ENCODE peak calls at places on chromosomes 2 and 18, in ten cellular contexts. I, Y, C, P, R, A, M, K, W and S are unnamed samples.

GRCh38 chr18:4284528-4284927 is 170.6 kb downstream of the DLGAP1 start:
- DNase-seq in I (no peak), Y (no peak), C (no peak), P (no peak), R (no peak), A (no peak), M (no peak), K (no peak), W (no peak), S (no peak)

GRCh38 chr2:131535526-131535925 is 7.8 kb downstream of the CCDC74A start:
- DNase-seq in I (no peak), Y (no peak), C (no peak), P (peak; percentile 54), R (no peak), A (no peak), M (no peak), K (no peak), W (peak; percentile 38), S (no peak)

GRCh38 chr2:201980389-201980821 is 53.2 kb upstream of the FZD7 start:
- DNase-seq in I (no peak), Y (no peak), C (no peak), P (no peak), R (no peak), A (no peak), M (no peak), K (no peak), W (no peak), S (no peak)

GRCh38 chr2:177812713-177813396 is 259.7 kb downstream of the PDE11A start:
- DNase-seq in I (no peak), Y (no peak), C (no peak), P (no peak), R (no peak), A (no peak), M (no peak), K (no peak), W (no peak), S (no peak)

GRCh38 chr2:201440182-201440581 is 11.1 kb downstream of the TRAK2 start:
- DNase-seq in I (peak; percentile 65), Y (no peak), C (no peak), P (no peak), R (peak; percentile 73), A (no peak), M (no peak), K (no peak), W (no peak), S (no peak)

GRCh38 chr2:159971365-159972122 is 90.9 kb downstream of the PLA2R1 start:
- DNase-seq in I (no peak), Y (no peak), C (peak; percentile 11), P (no peak), R (no peak), A (no peak), M (no peak), K (no peak), W (no peak), S (no peak)

GRCh38 chr2:229714080-229714735 is at the start of gene DNER:
- DNase-seq in I (peak; percentile 94), Y (peak; percentile 35), C (peak; percentile 11), P (no peak), R (peak; percentile 38), A (peak; percentile 62), M (no peak), K (peak; percentile 45), W (no peak), S (peak; percentile 49)

GRCh38 chr2:13056259-13056843 is 339.6 kb downstream of the TRIB2 start:
- DNase-seq in I (peak; percentile 41), Y (no peak), C (peak; percentile 14), P (no peak), R (no peak), A (no peak), M (no peak), K (no peak), W (no peak), S (no peak)

GRCh38 chr2:216522892-216523502 is 24.4 kb downstream of the RPL37A start:
- DNase-seq in I (no peak), Y (no peak), C (no peak), P (no peak), R (no peak), A (no peak), M (no peak), K (no peak), W (no peak), S (no peak)

GRCh38 chr2:216516730-216517350 is 18.2 kb downstream of the RPL37A start:
- DNase-seq in I (peak; percentile 63), Y (peak; percentile 62), C (peak; percentile 40), P (no peak), R (no peak), A (no peak), M (no peak), K (no peak), W (no peak), S (no peak)

GRCh38 chr2:216520156-216520555 is 21.5 kb downstream of the RPL37A start:
- DNase-seq in I (no peak), Y (no peak), C (no peak), P (no peak), R (no peak), A (no peak), M (no peak), K (no peak), W (no peak), S (no peak)

GRCh38 chr2:216519154-216519762 is 20.6 kb downstream of the RPL37A start:
- DNase-seq in I (peak; percentile 64), Y (peak; percentile 52), C (peak; percentile 68), P (peak; percentile 75), R (peak; percentile 80), A (no peak), M (peak; percentile 48), K (no peak), W (no peak), S (no peak)

GRCh38 chr2:216517447-216517846 is 18.8 kb downstream of the RPL37A start:
- DNase-seq in I (no peak), Y (no peak), C (no peak), P (no peak), R (no peak), A (no peak), M (no peak), K (no peak), W (no peak), S (no peak)
- H3K27ac ChIP-seq in I (no peak overlapping the region), Y (no peak overlapping the region), C (no peak overlapping the region), P (no peak overlapping the region), R (no peak overlapping the region), A (no peak overlapping the region), M (no peak overlapping the region), K (no peak overlapping the region), W (no peak overlapping the region), S (no peak overlapping the region)

GRCh38 chr2:205998601-205999000 is 87.4 kb downstream of the INO80D start:
- DNase-seq in I (no peak), Y (no peak), C (no peak), P (no peak), R (no peak), A (no peak), M (no peak), K (no peak), W (no peak), S (no peak)

GRCh38 chr2:205990104-205990503 is 95.9 kb downstream of the INO80D start:
- DNase-seq in I (no peak), Y (no peak), C (no peak), P (no peak), R (no peak), A (no peak), M (no peak), K (no peak), W (no peak), S (no peak)

GRCh38 chr2:205996156-205996555 is 89.8 kb downstream of the INO80D start:
- DNase-seq in I (no peak), Y (no peak), C (no peak), P (no peak), R (no peak), A (no peak), M (no peak), K (no peak), W (no peak), S (no peak)

GRCh38 chr2:205994344-205994743 is 91.6 kb downstream of the INO80D start:
- DNase-seq in I (no peak), Y (no peak), C (no peak), P (no peak), R (no peak), A (no peak), M (no peak), K (no peak), W (no peak), S (no peak)

GRCh38 chr2:205995260-205995659 is 90.7 kb downstream of the INO80D start:
- DNase-seq in I (no peak), Y (no peak), C (no peak), P (no peak), R (no peak), A (no peak), M (no peak), K (no peak), W (no peak), S (no peak)
- TF ChIP-seq CTCF in I (peak; percentile 46), Y (peak; percentile 25), C (peak; percentile 62), P (no peak), R (no peak), A (no peak), M (no peak), K (no peak), W (no peak), S (peak; percentile 44)

GRCh38 chr2:234451242-234451641 is 45.6 kb downstream of the ARL4C start:
- DNase-seq in I (no peak), Y (no peak), C (no peak), P (no peak), R (no peak), A (no peak), M (no peak), K (no peak), W (no peak), S (no peak)

GRCh38 chr2:234447963-234448362 is 48.9 kb downstream of the ARL4C start:
- DNase-seq in I (no peak), Y (no peak), C (no peak), P (no peak), R (no peak), A (no peak), M (no peak), K (no peak), W (no peak), S (no peak)

GRCh38 chr2:234448506-234449169 is 48.2 kb downstream of the ARL4C start:
- DNase-seq in I (no peak), Y (no peak), C (no peak), P (no peak), R (no peak), A (no peak), M (no peak), K (no peak), W (no peak), S (no peak)

GRCh38 chr2:234451852-234452625 is 44.8 kb downstream of the ARL4C start:
- DNase-seq in I (no peak), Y (peak; percentile 34), C (peak; percentile 13), P (no peak), R (no peak), A (no peak), M (no peak), K (no peak), W (no peak), S (no peak)

DNA sequence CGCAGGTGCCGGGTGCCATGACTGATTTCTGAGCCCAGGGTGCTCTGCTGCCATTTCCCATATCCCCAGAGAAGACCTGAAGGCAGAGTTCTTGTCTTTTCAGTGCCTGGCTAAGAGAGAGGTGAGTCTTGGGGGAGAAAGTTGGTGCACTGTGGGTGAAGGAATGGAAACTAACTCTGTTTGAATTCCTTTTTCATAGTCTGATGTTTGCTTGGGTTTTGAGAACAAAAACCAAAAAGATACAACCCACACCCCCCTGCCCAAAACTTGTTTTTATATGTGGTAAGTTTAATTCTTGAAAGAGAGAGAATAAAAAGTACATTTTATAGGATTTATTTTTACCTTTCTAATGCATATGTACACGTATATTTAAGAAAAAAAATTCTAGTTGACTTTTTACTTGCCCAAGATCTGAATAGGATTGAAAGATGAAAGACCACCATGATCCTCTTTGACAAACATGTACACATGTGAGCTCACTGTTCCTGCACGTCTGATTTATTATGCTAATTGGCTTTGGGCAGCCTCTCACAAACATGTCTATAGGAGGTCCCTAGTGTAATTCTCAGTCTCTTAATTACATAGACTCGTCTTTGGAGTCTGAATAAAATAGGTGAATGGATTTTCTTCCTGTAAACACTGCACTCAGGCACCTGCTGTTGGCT is 46.3 kb downstream of the ARL4C start:
- DNase-seq in I (no peak), Y (no peak), C (no peak), P (no peak), R (no peak), A (no peak), M (no peak), K (no peak), W (no peak), S (no peak)
- H3K4me1 ChIP-seq in I (no peaks in the 10 kb centered on the region), Y (peaks cover 33% of the 10 kb centered on the region), C (peaks cover 56% of the 10 kb centered on the region), P (no peaks in the 10 kb centered on the region), R (no peaks in the 10 kb centered on the region), A (peaks cover 15% of the 10 kb centered on the region), M (no peaks in the 10 kb centered on the region), K (no peaks in the 10 kb centered on the region), W (peaks cover 4% of the 10 kb centered on the region), S (peaks cover 28% of the 10 kb centered on the region)

DNA sequence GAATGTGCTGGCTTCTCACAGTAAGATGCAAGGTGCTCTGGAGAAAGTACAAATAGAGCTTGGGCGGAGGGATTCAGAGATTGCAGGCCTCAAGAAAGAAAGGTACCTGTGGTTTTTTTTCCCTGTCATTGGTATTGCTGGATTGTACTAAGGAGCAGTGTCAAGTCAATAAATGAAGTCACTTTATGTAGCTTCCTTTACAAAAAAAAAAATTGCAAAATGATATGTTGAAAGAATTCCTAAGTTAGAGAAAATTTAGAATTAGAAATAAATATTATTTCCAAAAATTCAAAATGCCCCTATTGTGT is 80.0 kb downstream of the GTF3C3 start:
- DNase-seq in I (no peak), Y (no peak), C (no peak), P (no peak), R (no peak), A (no peak), M (no peak), K (no peak), W (no peak), S (no peak)
- H3K27ac ChIP-seq in I (peak overlapping the region; percentile 69), Y (peak overlapping the region; percentile 68), C (no peak overlapping the region), P (no peak overlapping the region), R (no peak overlapping the region), A (no peak overlapping the region), M (peak overlapping the region; percentile 76), K (peak overlapping the region; percentile 18), W (no peak overlapping the region), S (no peak overlapping the region)